ENCODE peak calls at places on chromosomes 13 and 19, in four cellular contexts. N is H9, Y is mesenchymal stem cell, M is neuronal stem cell. K is an unnamed sample.

GRCh38 chr19:16671652-16672274 is 10.8 kb downstream of the TMEM38A start:
- DNase-seq in Y (no peak), N (no peak), M (no peak), K (no peak)

GRCh38 chr19:16295071-16295470 is 29.6 kb upstream of the KLF2 start:
- DNase-seq in N (no peak), Y (no peak), M (no peak), K (no peak)

GRCh38 chr13:23630349-23631093 is 60.3 kb downstream of the TNFRSF19 start:
- DNase-seq in Y (no peak), N (no peak), M (no peak), K (no peak)

GRCh38 chr19:6536138-6536671 is 5.4 kb downstream of the TNFSF9 start:
- DNase-seq in N (peak), Y (peak), M (no peak), K (no peak)

GRCh38 chr13:34793301-34793700 is 148.8 kb upstream of the NBEA start:
- DNase-seq in N (no peak), M (no peak), Y (no peak), K (peak)

GRCh38 chr19:17794731-17795494 is at the start of gene B3GNT3:
- DNase-seq in Y (no peak), N (peak), M (no peak), K (peak)

GRCh38 chr13:98877936-98878335 is 99.9 kb downstream of the DOCK9 start:
- DNase-seq in N (no peak), M (no peak), Y (no peak), K (no peak)

GRCh38 chr13:99071666-99072065 is 93.8 kb upstream of the DOCK9 start:
- DNase-seq in M (no peak), Y (no peak), N (no peak), K (no peak)

GRCh38 chr19:50567052-50567841 is 988 bp downstream of the LRRC4B start:
- DNase-seq in Y (no peak), M (peak), N (no peak), K (no peak)

GRCh38 chr19:19670070-19670551 is 1.5 kb downstream of the ZNF101 start:
- DNase-seq in Y (peak), M (no peak), N (peak), K (peak)

DNA sequence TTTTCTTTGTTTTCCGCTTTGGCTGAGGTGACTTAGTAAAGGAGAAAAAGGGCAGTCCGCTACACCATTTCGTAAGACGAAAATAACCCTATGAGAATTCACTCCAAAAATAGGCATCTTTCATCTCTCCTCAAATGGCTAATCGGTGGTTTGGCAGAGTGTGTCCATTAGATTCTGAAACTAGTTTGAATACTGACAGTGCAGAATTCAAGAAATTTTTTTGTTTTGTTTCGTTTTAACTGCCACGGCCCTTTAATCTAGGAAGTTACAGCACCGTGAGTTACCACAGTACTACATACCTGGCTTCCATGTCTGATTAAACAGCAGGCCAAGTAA is 159.3 kb downstream of the RNF17 start:
- DNase-seq in M (no peak), N (no peak), Y (peak), K (peak)
- H2BK5ac ChIP-seq in M (no peak), N (no peak), Y (no peak), K (no peak)

GRCh38 chr13:105341256-105341655 is 1194.2 kb downstream of the EFNB2 start:
- DNase-seq in M (no peak), Y (no peak), N (no peak), K (no peak)

GRCh38 chr13:105341758-105342157 is 1193.7 kb downstream of the EFNB2 start:
- DNase-seq in Y (no peak), N (no peak), M (no peak), K (no peak)

GRCh38 chr13:105342421-105342820 is 1193.0 kb downstream of the EFNB2 start:
- DNase-seq in M (no peak), N (no peak), Y (no peak), K (no peak)

GRCh38 chr13:105345116-105345515 is 1190.3 kb downstream of the EFNB2 start:
- DNase-seq in M (no peak), N (no peak), Y (no peak), K (no peak)

DNA sequence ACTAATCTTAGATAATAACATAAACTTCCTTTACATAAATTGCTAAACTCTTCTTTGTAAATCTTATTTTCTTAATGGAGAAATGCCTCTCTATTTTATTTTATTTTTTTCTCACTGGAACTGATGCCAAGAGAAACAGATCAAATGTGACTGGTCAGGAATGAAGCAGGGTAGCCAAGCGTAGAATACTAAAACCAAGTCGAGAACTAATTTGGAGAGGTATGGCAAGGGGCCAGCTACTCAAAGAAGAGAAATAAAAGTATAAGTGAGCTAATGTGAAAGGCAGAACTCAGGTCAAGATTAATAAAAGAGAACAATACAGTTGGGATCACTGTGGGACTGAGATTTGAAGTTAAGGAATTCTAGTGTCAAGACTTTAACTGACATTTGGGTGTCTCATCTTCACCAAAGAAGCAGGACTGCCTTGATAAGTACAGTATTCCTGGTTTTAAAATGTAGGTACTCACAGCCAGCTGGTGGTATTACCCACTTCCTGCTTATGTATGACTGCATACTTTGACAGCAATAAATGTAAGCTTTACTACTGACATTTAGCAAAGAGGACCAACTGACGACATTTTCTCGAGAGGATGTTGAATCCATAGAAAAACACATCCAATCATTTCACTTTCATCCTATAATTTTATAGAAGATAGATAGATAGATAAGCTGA is 1192.2 kb downstream of the EFNB2 start:
- DNase-seq in N (no peak), Y (no peak), M (no peak), K (no peak)
- H2BK5ac ChIP-seq in N (no peak), Y (no peak), M (no peak), K (no peak)

DNA sequence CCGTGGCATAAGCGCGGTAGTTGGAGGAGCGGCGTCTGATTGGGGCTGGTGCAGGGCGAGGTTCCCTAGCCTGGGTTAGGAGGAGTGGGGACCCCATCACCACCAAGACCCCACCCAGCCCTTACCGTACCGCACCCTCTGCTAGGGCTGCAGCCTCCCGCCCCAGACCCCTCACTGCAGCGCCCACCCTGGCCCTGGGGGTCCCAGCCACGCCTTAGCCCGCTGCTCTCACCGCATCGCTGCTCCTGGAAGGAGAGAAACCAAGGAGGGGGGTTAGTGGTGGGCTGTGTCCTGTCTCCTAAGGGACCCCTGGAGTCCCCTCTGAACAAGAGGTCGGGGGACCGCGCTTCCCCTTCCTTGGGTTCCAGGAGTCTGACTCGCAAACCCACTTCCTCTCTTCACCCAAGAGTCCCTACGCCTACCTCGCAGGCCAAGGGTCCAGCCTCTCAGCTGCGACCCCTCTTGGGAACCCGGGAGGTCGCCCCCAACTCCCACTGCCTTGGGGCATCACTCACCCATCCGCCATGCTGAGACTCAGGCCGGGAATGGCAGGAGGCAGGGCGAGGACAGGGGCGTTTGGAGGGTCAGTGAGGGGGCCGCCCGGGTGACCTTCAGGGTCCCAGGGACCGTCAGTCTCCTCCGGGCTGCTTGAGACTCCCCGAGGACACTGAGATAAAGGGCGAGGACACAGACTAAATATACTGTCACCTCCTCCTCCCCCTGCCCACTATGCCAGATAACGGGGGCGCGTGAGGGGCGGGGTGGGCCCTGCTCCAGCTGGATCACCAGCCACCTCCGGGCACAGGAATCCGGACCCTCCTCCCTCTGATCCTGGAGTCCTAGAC is at the start of gene TNNI3:
- DNase-seq in N (no peak), M (no peak), Y (no peak), K (no peak)
- H2BK5ac ChIP-seq in N (no peak), M (peak), Y (no peak), K (no peak)

DNA sequence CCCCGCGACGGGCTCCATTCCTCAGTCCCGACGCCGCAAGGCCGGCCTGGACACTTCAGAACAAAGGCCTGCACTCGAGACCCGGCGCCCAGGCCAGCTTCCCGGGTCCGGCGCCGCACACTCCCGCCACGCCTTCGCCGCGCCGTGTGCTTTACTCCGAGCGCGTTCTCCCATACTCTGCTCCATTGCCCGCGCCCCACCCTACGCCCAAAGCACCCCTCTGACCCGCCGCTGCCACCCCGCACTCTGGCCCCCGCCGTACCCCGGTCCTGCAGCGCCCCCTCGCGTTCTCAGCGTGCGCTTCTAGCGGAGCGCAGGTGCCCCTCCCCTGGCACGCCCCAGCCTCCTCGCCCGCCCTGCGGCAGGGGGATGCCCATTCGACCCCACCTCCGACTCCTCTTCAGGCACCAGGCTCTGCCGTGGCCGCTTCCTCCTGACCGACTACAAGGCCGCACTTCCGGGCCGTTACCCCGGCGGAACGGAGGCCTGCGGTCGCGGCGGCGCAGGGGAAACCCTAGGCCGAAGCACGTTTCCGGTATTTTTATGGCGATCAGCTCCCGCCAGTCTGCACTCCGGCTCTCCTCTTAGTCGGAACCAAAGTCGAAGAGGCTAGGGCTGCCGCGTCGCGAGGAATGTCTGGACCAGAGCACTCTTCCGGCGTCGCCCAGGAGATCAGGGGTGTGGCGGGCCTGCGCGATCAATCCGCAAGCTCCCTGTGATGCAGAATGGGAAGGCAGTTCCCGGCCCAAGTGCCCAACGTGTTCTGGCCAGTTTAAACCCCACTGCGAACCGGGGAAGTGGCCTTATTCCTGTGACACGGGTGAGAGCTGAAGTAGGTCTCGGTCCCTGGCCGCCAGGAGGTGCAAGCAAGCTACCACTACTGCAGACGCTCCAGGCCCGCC is at the start of gene ZBTB45:
- DNase-seq in Y (peak), N (peak), M (peak), K (peak)
- H2BK5ac ChIP-seq in Y (peak), N (no peak), M (peak), K (peak)

DNA sequence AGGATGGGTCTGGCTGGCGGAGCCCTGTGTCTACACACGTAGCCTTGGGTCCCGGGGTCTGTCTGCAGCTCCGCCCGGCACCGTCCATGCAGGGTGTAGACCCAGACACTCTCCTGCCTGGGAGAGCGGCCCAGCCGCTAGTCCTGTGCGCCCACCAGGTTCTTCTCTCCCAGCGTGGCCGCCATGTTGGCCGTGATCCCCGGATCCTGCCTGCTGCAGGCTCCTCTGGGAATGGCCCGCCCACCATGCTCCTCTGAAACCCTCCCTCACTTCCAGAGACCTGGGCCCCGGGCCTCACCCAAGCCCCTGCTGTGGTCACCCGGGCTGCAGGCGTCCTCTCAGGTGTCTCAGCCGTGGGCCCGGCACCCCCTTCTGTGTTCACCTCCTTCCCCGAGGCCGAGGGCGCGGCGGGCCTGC is 57.7 kb upstream of the MCF2L start:
- DNase-seq in N (no peak), Y (no peak), M (no peak), K (no peak)
- H2BK5ac ChIP-seq in N (no peak), Y (no peak), M (no peak), K (no peak)

GRCh38 chr19:39969266-39969665 is 1.7 kb upstream of the PSMC4 start:
- DNase-seq in N (no peak), M (no peak), Y (peak), K (no peak)
- H2BK5ac ChIP-seq in N (no peak), M (no peak), Y (no peak), K (no peak)

GRCh38 chr13:110254751-110255553 is 52.0 kb downstream of the COL4A1 start:
- DNase-seq in M (no peak), N (no peak), Y (peak), K (peak)

GRCh38 chr13:110251227-110251791 is 55.6 kb downstream of the COL4A1 start:
- DNase-seq in N (no peak), M (no peak), Y (no peak), K (no peak)

GRCh38 chr13:110256126-110256905 is 50.6 kb downstream of the COL4A1 start:
- DNase-seq in M (no peak), Y (no peak), N (no peak), K (no peak)

GRCh38 chr13:110257408-110257807 is 49.5 kb downstream of the COL4A1 start:
- DNase-seq in N (no peak), Y (no peak), M (no peak), K (no peak)

GRCh38 chr13:110254151-110254679 is 52.7 kb downstream of the COL4A1 start:
- DNase-seq in M (no peak), N (no peak), Y (peak), K (no peak)
- H2BK5ac ChIP-seq in M (no peak), N (no peak), Y (no peak), K (no peak)

GRCh38 chr13:75839418-75839817 is 203.3 kb downstream of the LMO7 start:
- DNase-seq in N (no peak), Y (no peak), M (no peak), K (no peak)

GRCh38 chr13:75841905-75842304 is 205.8 kb downstream of the LMO7 start:
- DNase-seq in Y (no peak), M (no peak), N (no peak), K (no peak)

GRCh38 chr13:75838366-75839017 is 202.4 kb downstream of the LMO7 start:
- DNase-seq in N (no peak), Y (no peak), M (no peak), K (no peak)

GRCh38 chr13:75847588-75847987 is 211.5 kb downstream of the LMO7 start:
- DNase-seq in M (no peak), N (no peak), Y (no peak), K (no peak)

GRCh38 chr13:75843033-75843432 is 206.9 kb downstream of the LMO7 start:
- DNase-seq in M (no peak), Y (no peak), N (no peak), K (no peak)
- H2BK5ac ChIP-seq in M (no peak), Y (no peak), N (no peak), K (no peak)

DNA sequence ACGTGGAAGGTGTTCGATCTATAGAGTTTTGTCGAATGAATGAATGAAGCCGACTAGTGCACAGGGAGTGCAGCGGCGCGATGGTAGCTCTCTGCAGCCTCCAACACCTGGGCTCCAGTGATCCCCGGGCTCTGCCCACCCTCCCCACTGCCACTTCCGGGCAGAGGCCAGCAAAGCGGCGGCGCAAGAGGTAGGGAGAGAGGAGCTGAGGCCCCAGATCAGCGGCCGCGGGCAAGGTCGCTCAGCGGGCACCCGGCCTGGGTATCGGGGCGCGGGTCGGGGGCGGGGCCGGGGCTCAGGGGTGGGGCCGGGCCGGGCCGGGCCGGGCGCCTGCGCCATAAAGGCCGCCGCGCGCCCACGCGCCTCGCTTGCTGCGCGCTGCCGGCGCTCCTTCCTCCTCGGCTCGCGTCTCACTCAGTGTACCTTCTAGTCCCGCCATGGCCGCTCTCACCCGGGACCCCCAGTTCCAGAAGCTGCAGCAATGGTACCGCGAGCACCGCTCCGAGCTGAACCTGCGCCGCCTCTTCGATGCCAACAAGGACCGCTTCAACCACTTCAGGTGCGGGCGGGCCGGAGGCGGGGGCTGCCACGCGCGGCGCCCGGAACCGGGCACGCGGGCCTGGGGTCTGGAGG is at the start of gene GPI:
- DNase-seq in M (no peak), N (peak), Y (peak), K (no peak)
- H2BK5ac ChIP-seq in M (peak), N (no peak), Y (no peak), K (no peak)

GRCh38 chr13:29964181-29964845 is 113.9 kb upstream of the UBL3 start:
- DNase-seq in M (no peak), N (peak), Y (no peak), K (no peak)
- H2BK5ac ChIP-seq in M (peak), N (no peak), Y (no peak), K (no peak)